ENCODE peak calls at places on chromosomes 16 and 17, in four cellular contexts. One of them, this sample, is unnamed.

GRCh38 chr16:31477220-31478216 is 5.4 kb upstream of the SLC5A2 start:
- DNase-seq in H1: peak
- DNase-seq in H9: peak
- DNase-seq in mesendoderm: peak
- DNase-seq in this sample: no peak

GRCh38 chr17:77756846-77757610 is 201.5 kb upstream of the TNRC6C start:
- DNase-seq in H1: no peak
- DNase-seq in H9: no peak
- DNase-seq in mesendoderm: no peak
- DNase-seq in this sample: no peak

GRCh38 chr16:12002447-12003006 is 26.0 kb downstream of the SNX29 start:
- DNase-seq in H1: no peak
- DNase-seq in H9: no peak
- DNase-seq in mesendoderm: no peak
- DNase-seq in this sample: peak

GRCh38 chr17:62717589-62718342 is 90.3 kb downstream of the MRC2 start:
- DNase-seq in H1: no peak
- DNase-seq in H9: peak
- DNase-seq in mesendoderm: no peak
- DNase-seq in this sample: no peak

GRCh38 chr17:7883781-7884386 is 4.7 kb upstream of the CHD3 start:
- DNase-seq in H1: no peak
- DNase-seq in H9: peak
- DNase-seq in mesendoderm: no peak
- DNase-seq in this sample: peak

GRCh38 chr17:79043191-79043930 is 19.4 kb downstream of the C1QTNF1 start:
- DNase-seq in H1: no peak
- DNase-seq in H9: no peak
- DNase-seq in mesendoderm: no peak
- DNase-seq in this sample: no peak

GRCh38 chr17:69428252-69428980 is 13.9 kb downstream of the MAP2K6 start:
- DNase-seq in H1: no peak
- DNase-seq in H9: no peak
- DNase-seq in mesendoderm: no peak
- DNase-seq in this sample: no peak

GRCh38 chr17:51537996-51538550 is 277.7 kb downstream of the UTP18 start:
- DNase-seq in H1: no peak
- DNase-seq in H9: no peak
- DNase-seq in mesendoderm: no peak
- DNase-seq in this sample: no peak

GRCh38 chr16:49200223-49200820 is 81.3 kb downstream of the CBLN1 start:
- DNase-seq in H1: no peak
- DNase-seq in H9: no peak
- DNase-seq in mesendoderm: no peak
- DNase-seq in this sample: no peak

GRCh38 chr17:50330151-50330753 is 15.7 kb upstream of the XYLT2 start:
- DNase-seq in H1: no peak
- DNase-seq in H9: no peak
- DNase-seq in mesendoderm: no peak
- DNase-seq in this sample: no peak

GRCh38 chr16:49400611-49401010 is 27.0 kb downstream of the C16orf78 start:
- DNase-seq in H1: peak
- DNase-seq in H9: no peak
- DNase-seq in mesendoderm: no peak
- DNase-seq in this sample: no peak

GRCh38 chr16:57608462-57609113 is 19.8 kb upstream of the ADGRG1 start:
- DNase-seq in H1: no peak
- DNase-seq in H9: peak
- DNase-seq in mesendoderm: no peak
- DNase-seq in this sample: no peak

GRCh38 chr17:61647044-61647443 is 56.0 kb upstream of the NACA2 start:
- DNase-seq in H1: no peak
- DNase-seq in H9: no peak
- DNase-seq in mesendoderm: no peak
- DNase-seq in this sample: peak

GRCh38 chr17:61648587-61648986 is 57.6 kb upstream of the NACA2 start:
- DNase-seq in H1: no peak
- DNase-seq in H9: no peak
- DNase-seq in mesendoderm: no peak
- DNase-seq in this sample: no peak

GRCh38 chr17:61644800-61645774 is 54.1 kb upstream of the NACA2 start:
- DNase-seq in H1: no peak
- DNase-seq in H9: no peak
- DNase-seq in mesendoderm: no peak
- DNase-seq in this sample: no peak

GRCh38 chr17:61645898-61646297 is 54.9 kb upstream of the NACA2 start:
- DNase-seq in H1: no peak
- DNase-seq in H9: no peak
- DNase-seq in mesendoderm: no peak
- DNase-seq in this sample: peak

DNA sequence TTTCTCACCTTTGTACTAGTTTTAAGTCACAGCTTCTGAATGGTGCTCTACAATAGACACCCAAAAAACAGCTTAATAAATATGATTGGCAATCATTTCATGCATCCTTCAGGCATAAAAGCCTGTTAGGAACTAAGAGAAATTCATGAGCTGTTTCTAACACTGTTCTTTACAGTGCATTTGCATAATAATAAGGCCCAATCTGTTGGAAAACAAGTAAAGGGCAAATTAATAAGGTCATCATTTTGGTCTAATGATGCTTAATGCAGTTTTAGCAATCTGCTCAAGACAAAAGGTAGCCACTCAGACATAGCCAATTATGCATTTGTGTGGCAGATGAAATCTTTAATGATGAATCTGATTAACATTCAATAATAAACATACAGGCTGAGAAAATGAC is 55.5 kb upstream of the NACA2 start:
- DNase-seq in H1: no peak
- DNase-seq in H9: no peak
- DNase-seq in mesendoderm: no peak
- DNase-seq in this sample: no peak
- H4K5ac ChIP-seq in H1: no peak
- H4K5ac ChIP-seq in H9: no peak
- H4K5ac ChIP-seq in mesendoderm: no peak
- H4K5ac ChIP-seq in this sample: no peak

GRCh38 chr16:68345351-68345810 is 34.6 kb downstream of the PRMT7 start:
- DNase-seq in H1: no peak
- DNase-seq in H9: no peak
- DNase-seq in mesendoderm: no peak
- DNase-seq in this sample: peak
- H4K5ac ChIP-seq in H1: no peak
- H4K5ac ChIP-seq in H9: no peak
- H4K5ac ChIP-seq in mesendoderm: no peak
- H4K5ac ChIP-seq in this sample: no peak

DNA sequence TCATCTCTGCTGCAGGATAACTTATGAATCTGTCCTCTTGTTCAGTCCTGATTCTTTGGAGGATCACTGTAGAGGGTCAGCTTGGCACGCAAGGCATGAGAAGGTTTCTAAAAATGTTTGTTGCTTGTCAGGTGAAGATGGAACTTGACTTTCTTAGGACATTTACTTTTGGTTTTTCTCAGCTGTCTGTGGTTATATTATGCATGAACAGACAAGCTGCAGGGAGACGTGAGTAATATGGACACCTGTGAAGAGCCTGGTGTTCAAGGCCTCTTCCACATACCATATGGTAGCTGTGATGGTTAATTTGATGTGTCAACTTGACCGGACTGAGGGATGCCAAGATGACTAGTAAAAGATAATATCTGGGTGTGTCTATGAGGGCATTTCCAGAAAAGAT is 270.2 kb upstream of the CPHXL start:
- DNase-seq in H1: no peak
- DNase-seq in H9: no peak
- DNase-seq in mesendoderm: no peak
- DNase-seq in this sample: no peak
- H4K5ac ChIP-seq in H1: no peak
- H4K5ac ChIP-seq in H9: no peak
- H4K5ac ChIP-seq in mesendoderm: no peak
- H4K5ac ChIP-seq in this sample: no peak

GRCh38 chr17:82076018-82076784 is 10.6 kb upstream of the DUS1L start:
- DNase-seq in H1: no peak
- DNase-seq in H9: no peak
- DNase-seq in mesendoderm: no peak
- DNase-seq in this sample: no peak
- H4K5ac ChIP-seq in H1: no peak
- H4K5ac ChIP-seq in H9: no peak
- H4K5ac ChIP-seq in mesendoderm: no peak
- H4K5ac ChIP-seq in this sample: no peak

This sample was measured in IMR-90.